ENCODE peak calls at places on chromosomes 4 and X, in five cellular contexts. F, H, W, R and B are unnamed samples.

GRCh38 chr4:20180509-20180908 is 71.2 kb upstream of the SLIT2 start:
- DNase-seq in F (no peak), H (no peak), W (no peak), R (no peak), B (no peak)

GRCh38 chr4:1045595-1046201 is 34.3 kb downstream of the FGFRL1 start:
- DNase-seq in F (no peak), H (no peak), W (no peak), R (no peak), B (no peak)

GRCh38 chr4:8341691-8342090 is 72.1 kb downstream of the HTRA3 start:
- DNase-seq in F (no peak), H (no peak), W (no peak), R (no peak), B (no peak)

GRCh38 chr4:63831590-63831989 is 577.7 kb downstream of the TECRL start:
- DNase-seq in F (no peak), H (no peak), W (no peak), R (no peak), B (no peak)

GRCh38 chrX:67614006-67614405 is 70.2 kb downstream of the AR start:
- DNase-seq in F (peak; percentile 28), H (no peak), W (no peak), R (peak; percentile 11), B (no peak)

GRCh38 chr4:122827258-122827887 is 742 bp downstream of the FGF2 start:
- DNase-seq in F (no peak), H (no peak), W (no peak), R (peak; percentile 57), B (no peak)

GRCh38 chrX:48531359-48531954 is 8.1 kb upstream of the TBC1D25 start:
- DNase-seq in F (peak; percentile 76), H (no peak), W (no peak), R (peak; percentile 78), B (no peak)

GRCh38 chrX:140439455-140439854 is 65.4 kb downstream of the SOX3 start:
- DNase-seq in F (no peak), H (no peak), W (no peak), R (no peak), B (no peak)

GRCh38 chrX:151875270-151876026 is 37.2 kb upstream of the MAGEA4 start:
- DNase-seq in F (no peak), H (no peak), W (no peak), R (no peak), B (no peak)

GRCh38 chr4:15295421-15296162 is 132.2 kb upstream of the C1QTNF7 start:
- DNase-seq in F (no peak), H (no peak), W (no peak), R (peak; percentile 10), B (no peak)

GRCh38 chrX:51893931-51894696 is 691 bp downstream of the MAGED1 start:
- DNase-seq in F (peak; percentile 20), H (no peak), W (no peak), R (peak; percentile 33), B (no peak)

GRCh38 chr4:129342820-129343219 is 246.9 kb downstream of the C4orf33 start:
- DNase-seq in F (peak; percentile 89), H (no peak), W (no peak), R (peak; percentile 82), B (peak; percentile 72)

GRCh38 chr4:181956502-181956901 is 286.7 kb upstream of the TENM3 start:
- DNase-seq in F (no peak), H (no peak), W (no peak), R (no peak), B (no peak)

GRCh38 chr4:170887396-170887795 is 797.6 kb upstream of the AADAT start:
- DNase-seq in F (peak; percentile 16), H (no peak), W (no peak), R (no peak), B (no peak)

GRCh38 chrX:23552289-23552688 is 115.0 kb upstream of the PRDX4 start:
- DNase-seq in F (no peak), H (no peak), W (no peak), R (no peak), B (no peak)

GRCh38 chr4:127470290-127470809 is 162.4 kb upstream of the INTU start:
- DNase-seq in F (no peak), H (no peak), W (no peak), R (no peak), B (no peak)

GRCh38 chrX:40439625-40440532 is 140.9 kb upstream of the ATP6AP2 start:
- DNase-seq in F (no peak), H (no peak), W (no peak), R (no peak), B (no peak)